ENCODE peak calls at places on chromosomes 6 and 20, in four cellular contexts. One of them, this sample, is unnamed.

GRCh38 chr6:26025894-26026832 is 61.1 kb upstream of the HFE start:
- DNase-seq in cardiac fibroblast: peak
- DNase-seq in GM23248: peak
- DNase-seq in cardiac septum: peak
- DNase-seq in this sample: peak

GRCh38 chr20:40776702-40777457 is 87.8 kb upstream of the MAFB start:
- DNase-seq in GM23248: no peak
- DNase-seq in cardiac fibroblast: no peak
- DNase-seq in cardiac septum: no peak
- DNase-seq in this sample: no peak

GRCh38 chr6:33314515-33314942 is 651 bp upstream of the TAPBP start:
- DNase-seq in GM23248: peak
- DNase-seq in cardiac septum: peak
- DNase-seq in cardiac fibroblast: peak
- DNase-seq in this sample: peak

GRCh38 chr6:50990750-50991446 is 172.2 kb downstream of the TFAP2B start:
- DNase-seq in cardiac septum: no peak
- DNase-seq in GM23248: no peak
- DNase-seq in cardiac fibroblast: no peak
- DNase-seq in this sample: no peak

GRCh38 chr6:5036309-5036708 is 32.5 kb upstream of the RPP40 start:
- DNase-seq in GM23248: peak
- DNase-seq in cardiac fibroblast: peak
- DNase-seq in cardiac septum: no peak
- DNase-seq in this sample: no peak

GRCh38 chr20:31560094-31560899 is 44.8 kb upstream of the ID1 start:
- DNase-seq in cardiac fibroblast: peak
- DNase-seq in cardiac septum: peak
- DNase-seq in GM23248: peak
- DNase-seq in this sample: peak

GRCh38 chr20:47317127-47317895 is 39.2 kb downstream of the ZMYND8 start:
- DNase-seq in cardiac fibroblast: peak
- DNase-seq in GM23248: peak
- DNase-seq in cardiac septum: peak
- DNase-seq in this sample: peak

GRCh38 chr20:56624786-56625681 is 4.1 kb upstream of the TFAP2C start:
- DNase-seq in GM23248: no peak
- DNase-seq in cardiac fibroblast: no peak
- DNase-seq in cardiac septum: no peak
- DNase-seq in this sample: no peak

GRCh38 chr6:10082385-10082784 is 332.5 kb downstream of the TFAP2A start:
- DNase-seq in GM23248: no peak
- DNase-seq in cardiac fibroblast: no peak
- DNase-seq in cardiac septum: no peak
- DNase-seq in this sample: no peak

GRCh38 chr6:156379392-156379910 is 397.7 kb upstream of the ARID1B start:
- DNase-seq in cardiac fibroblast: no peak
- DNase-seq in GM23248: no peak
- DNase-seq in cardiac septum: no peak
- DNase-seq in this sample: no peak

GRCh38 chr20:55800501-55800900 is 204.8 kb downstream of the CBLN4 start:
- DNase-seq in cardiac fibroblast: no peak
- DNase-seq in cardiac septum: no peak
- DNase-seq in GM23248: no peak
- DNase-seq in this sample: no peak

GRCh38 chr6:88919032-88919431 is 44.4 kb downstream of the RNGTT start:
- DNase-seq in GM23248: peak
- DNase-seq in cardiac fibroblast: peak
- DNase-seq in cardiac septum: no peak
- DNase-seq in this sample: no peak

GRCh38 chr6:168302534-168302933 is 17.0 kb downstream of the DACT2 start:
- DNase-seq in GM23248: no peak
- DNase-seq in cardiac fibroblast: no peak
- DNase-seq in cardiac septum: no peak
- DNase-seq in this sample: no peak

GRCh38 chr6:136866872-136867416 is 44.6 kb downstream of the PEX7 start:
- DNase-seq in GM23248: peak
- DNase-seq in cardiac fibroblast: peak
- DNase-seq in cardiac septum: no peak
- DNase-seq in this sample: no peak

GRCh38 chr20:34904202-34904621 is 27.8 kb downstream of the ACSS2 start:
- DNase-seq in cardiac fibroblast: peak
- DNase-seq in GM23248: no peak
- DNase-seq in cardiac septum: no peak
- DNase-seq in this sample: no peak

GRCh38 chr6:35484921-35485392 is 11.9 kb downstream of the TEAD3 start:
- DNase-seq in cardiac septum: no peak
- DNase-seq in cardiac fibroblast: no peak
- DNase-seq in GM23248: peak
- DNase-seq in this sample: no peak

GRCh38 chr6:106847116-106847515 is 127.4 kb downstream of the CD24 start:
- DNase-seq in GM23248: no peak
- DNase-seq in cardiac septum: no peak
- DNase-seq in cardiac fibroblast: no peak
- DNase-seq in this sample: no peak

GRCh38 chr6:164554700-164555479 is 754.5 kb downstream of the C6orf118 start:
- DNase-seq in GM23248: no peak
- DNase-seq in cardiac fibroblast: no peak
- DNase-seq in cardiac septum: no peak
- DNase-seq in this sample: no peak

GRCh38 chr6:71396410-71396801 is 107.8 kb downstream of the OGFRL1 start:
- DNase-seq in GM23248: no peak
- DNase-seq in cardiac septum: no peak
- DNase-seq in cardiac fibroblast: no peak
- DNase-seq in this sample: no peak

GRCh38 chr6:31629014-31629413 is 8.5 kb downstream of the PRRC2A start:
- DNase-seq in cardiac fibroblast: no peak
- DNase-seq in GM23248: no peak
- DNase-seq in cardiac septum: no peak
- DNase-seq in this sample: no peak

GRCh38 chr6:89454300-89454699 is 21.3 kb downstream of the ANKRD6 start:
- DNase-seq in GM23248: no peak
- DNase-seq in cardiac septum: no peak
- DNase-seq in cardiac fibroblast: no peak
- DNase-seq in this sample: no peak

GRCh38 chr6:49522710-49523593 is 23.2 kb downstream of the GLYATL3 start:
- DNase-seq in cardiac septum: no peak
- DNase-seq in GM23248: no peak
- DNase-seq in cardiac fibroblast: no peak
- DNase-seq in this sample: no peak

GRCh38 chr6:30922447-30922852 is 8.4 kb downstream of the VARS2 start:
- DNase-seq in GM23248: no peak
- DNase-seq in cardiac fibroblast: no peak
- DNase-seq in cardiac septum: no peak
- DNase-seq in this sample: no peak

This sample was measured in caudate nucleus.